ENCODE peak calls at places on chromosome 11, in eight cellular contexts. K is T-cell; C is Calu3; D is tibial nerve; O is stimulated activated CD4-positive, alpha-beta T cell treated with anti-CD3 and anti-CD28 coated beads, Interleukin-1b, Interleukin-23, amount 100 ng/mL, for 24 hours; W is NCI-H460; M is T-helper 1 cell; X is hepatocyte. R is an unnamed sample.
A peak's percentile ranks its signal among the peaks of the same experiment; 100 is the strongest.

GRCh38 chr11:61830318-61831105 is 2.4 kb downstream of the FADS2 start:
- DNase-seq in K (no peak), C (no peak), D (no peak), O (no peak), W (no peak), M (no peak), X (no peak), R (peak; percentile 66)

GRCh38 chr11:46446343-46446751 is 54.8 kb upstream of the CHRM4 start:
- DNase-seq in K (no peak), C (no peak), D (no peak), O (no peak), W (no peak), M (no peak), X (peak; percentile 28), R (no peak)

GRCh38 chr11:494761-495536 is 12.1 kb downstream of the RNH1 start:
- DNase-seq in K (no peak), C (no peak), D (no peak), O (no peak), W (no peak), M (no peak), X (no peak), R (no peak)

GRCh38 chr11:45662096-45662664 is 3.2 kb downstream of the CHST1 start:
- DNase-seq in K (no peak), C (no peak), D (no peak), O (no peak), W (no peak), M (no peak), X (no peak), R (no peak)

GRCh38 chr11:35158371-35159081 is 19.6 kb downstream of the CD44 start:
- DNase-seq in K (no peak), C (no peak), D (no peak), O (no peak), W (no peak), M (no peak), X (peak; percentile 63), R (peak; percentile 46)

GRCh38 chr11:28581286-28582242 is 473.4 kb downstream of the METTL15 start:
- DNase-seq in K (no peak), C (no peak), D (no peak), O (no peak), W (no peak), M (no peak), X (no peak), R (no peak)

GRCh38 chr11:10654211-10655150 is 39.1 kb downstream of the IRAG1 start:
- DNase-seq in K (peak; percentile 22), C (peak; percentile 48), D (no peak), O (no peak), W (peak; percentile 45), M (no peak), X (peak; percentile 68), R (no peak)

GRCh38 chr11:27571151-27571840 is 64.7 kb upstream of the LIN7C start:
- DNase-seq in K (no peak), C (no peak), D (no peak), O (no peak), W (no peak), M (no peak), X (no peak), R (no peak)

GRCh38 chr11:117094776-117095175 is 3.5 kb downstream of the SIK3 start:
- DNase-seq in K (no peak), C (no peak), D (no peak), O (no peak), W (no peak), M (no peak), X (peak; percentile 18), R (no peak)

GRCh38 chr11:114124601-114125144 is 65.2 kb downstream of the ZBTB16 start:
- DNase-seq in K (no peak), C (no peak), D (no peak), O (no peak), W (no peak), M (no peak), X (no peak), R (no peak)

GRCh38 chr11:1074244-1075221 is at the start of gene MUC2:
- DNase-seq in K (no peak), C (no peak), D (peak; percentile 9), O (no peak), W (no peak), M (no peak), X (no peak), R (peak; percentile 11)

GRCh38 chr11:118843518-118843917 is 40.2 kb upstream of the CXCR5 start:
- DNase-seq in K (no peak), C (no peak), D (no peak), O (no peak), W (no peak), M (no peak), X (no peak), R (no peak)

GRCh38 chr11:96114178-96115070 is 190.5 kb upstream of the MTMR2 start:
- DNase-seq in K (no peak), C (no peak), D (no peak), O (no peak), W (no peak), M (no peak), X (no peak), R (no peak)

GRCh38 chr11:65911682-65912568 is 6.9 kb downstream of the C11orf68 start:
- DNase-seq in K (no peak), C (peak; percentile 49), D (no peak), O (no peak), W (peak; percentile 49), M (no peak), X (peak; percentile 68), R (peak; percentile 79)

GRCh38 chr11:69335461-69336386 is 41.8 kb downstream of the MYEOV start:
- DNase-seq in K (no peak), C (no peak), D (no peak), O (no peak), W (no peak), M (no peak), X (no peak), R (no peak)

GRCh38 chr11:64998690-64999431 is 2.1 kb upstream of the BATF2 start:
- DNase-seq in K (no peak), C (peak; percentile 44), D (no peak), O (no peak), W (no peak), M (no peak), X (peak; percentile 81), R (no peak)

GRCh38 chr11:123543796-123544195 is 110.6 kb downstream of the SCN3B start:
- DNase-seq in K (no peak), C (no peak), D (no peak), O (no peak), W (peak; percentile 24), M (no peak), X (peak; percentile 52), R (peak; percentile 23)

GRCh38 chr11:46675288-46675851 is 25.0 kb downstream of the ARHGAP1 start:
- DNase-seq in K (no peak), C (no peak), D (peak; percentile 57), O (no peak), W (no peak), M (no peak), X (peak; percentile 59), R (peak; percentile 76)

GRCh38 chr11:22634897-22635629 is 9.4 kb upstream of the FANCF start:
- DNase-seq in K (no peak), C (peak; percentile 32), D (no peak), O (no peak), W (no peak), M (no peak), X (peak; percentile 35), R (no peak)

GRCh38 chr11:107468596-107468995 is 11.0 kb upstream of the CWF19L2 start:
- DNase-seq in K (no peak), C (peak; percentile 2), D (no peak), O (no peak), W (no peak), M (no peak), X (peak; percentile 23), R (peak; percentile 39)

GRCh38 chr11:64898076-64898445 is 18.9 kb downstream of the ATG2A start:
- DNase-seq in K (no peak), C (no peak), D (no peak), O (no peak), W (no peak), M (no peak), X (no peak), R (no peak)

GRCh38 chr11:72969894-72970335 is 155.7 kb downstream of the ATG16L2 start:
- DNase-seq in K (no peak), C (no peak), D (no peak), O (no peak), W (no peak), M (no peak), X (no peak), R (no peak)

GRCh38 chr11:88152381-88152780 is 22.9 kb downstream of the RAB38 start:
- DNase-seq in K (no peak), C (no peak), D (no peak), O (no peak), W (no peak), M (no peak), X (no peak), R (no peak)

R was measured in uterus.